ENCODE peak calls at places on chromosomes 4 and X, in five cellular contexts. B is ovary, Y is aorta, A is iPS DF 6.9, O is uterus. Z is an unnamed sample.

GRCh38 chr4:108029321-108029720 is 39.6 kb downstream of the HADH start:
- DNase-seq in B (no peak), Y (no peak), A (no peak), O (no peak), Z (no peak)

GRCh38 chr4:173242466-173243250 is 74.0 kb downstream of the GALNT7 start:
- DNase-seq in B (no peak), Y (no peak), A (no peak), O (no peak), Z (no peak)

GRCh38 chrX:150298841-150299551 is 64.1 kb upstream of the MAMLD1 start:
- DNase-seq in B (no peak), Y (no peak), A (no peak), O (no peak), Z (no peak)

GRCh38 chr4:65668201-65669007 is 1.9 kb downstream of the EPHA5 start:
- DNase-seq in B (peak; percentile 25), Y (peak; percentile 30), A (no peak), O (peak; percentile 24), Z (no peak)

GRCh38 chr4:109589119-109589518 is 29.1 kb downstream of the MCUB start:
- DNase-seq in B (no peak), Y (no peak), A (no peak), O (no peak), Z (no peak)

GRCh38 chr4:125736057-125736456 is 421.3 kb downstream of the FAT4 start:
- DNase-seq in B (no peak), Y (no peak), A (no peak), O (no peak), Z (no peak)

GRCh38 chr4:124318292-124318691 is 394.2 kb downstream of the ANKRD50 start:
- DNase-seq in B (no peak), Y (no peak), A (no peak), O (no peak), Z (no peak)

GRCh38 chrX:148662014-148662413 is 161.6 kb downstream of the AFF2 start:
- DNase-seq in B (no peak), Y (no peak), A (no peak), O (no peak), Z (no peak)

GRCh38 chr4:164731827-164732474 is 22.0 kb upstream of the SMIM31 start:
- DNase-seq in B (peak; percentile 17), Y (no peak), A (peak; percentile 31), O (peak; percentile 19), Z (peak; percentile 11)

GRCh38 chr4:39406763-39407583 is at the start of gene KLB:
- DNase-seq in B (no peak), Y (no peak), A (no peak), O (no peak), Z (no peak)

GRCh38 chrX:13101439-13102139 is 57.2 kb upstream of the FAM9C start:
- DNase-seq in B (peak; percentile 57), Y (peak; percentile 76), A (no peak), O (peak; percentile 64), Z (peak; percentile 42)

GRCh38 chr4:68373513-68373912 is 23.6 kb upstream of the YTHDC1 start:
- DNase-seq in B (peak; percentile 72), Y (peak; percentile 90), A (peak; percentile 73), O (peak; percentile 80), Z (peak; percentile 80)

GRCh38 chrX:106177106-106177981 is 9.2 kb downstream of the PWWP3B start:
- DNase-seq in B (peak; percentile 78), Y (peak; percentile 45), A (peak; percentile 13), O (peak; percentile 72), Z (peak; percentile 73)

GRCh38 chr4:147830987-147831386 is 99.1 kb downstream of the ARHGAP10 start:
- DNase-seq in B (no peak), Y (no peak), A (no peak), O (no peak), Z (no peak)

GRCh38 chr4:72112514-72113156 is 80.8 kb downstream of the NPFFR2 start:
- DNase-seq in B (no peak), Y (no peak), A (no peak), O (no peak), Z (no peak)

GRCh38 chrX:29466441-29466840 is 748.9 kb upstream of the MAGEB2 start:
- DNase-seq in B (no peak), Y (no peak), A (no peak), O (no peak), Z (no peak)

GRCh38 chrX:1946974-1947373 is 332.1 kb downstream of the ASMT start:
- DNase-seq in B (no peak), Y (no peak), A (no peak), O (no peak), Z (no peak)

GRCh38 chr4:41428941-41429669 is 108.9 kb upstream of the LIMCH1 start:
- DNase-seq in B (no peak), Y (no peak), A (no peak), O (no peak), Z (no peak)

GRCh38 chr4:1354983-1355275 is 7.9 kb downstream of the UVSSA start:
- DNase-seq in B (no peak), Y (no peak), A (no peak), O (no peak), Z (no peak)
- H3K36me3 ChIP-seq in B (no peaks in the 10 kb centered on the region), Y (no peaks in the 10 kb centered on the region), A (peaks cover 41% of the 10 kb centered on the region), O (no peaks in the 10 kb centered on the region), Z (no peaks in the 10 kb centered on the region)

GRCh38 chr4:90126805-90127204 is 389 bp upstream of the CCSER1 start:
- DNase-seq in B (no peak), Y (no peak), A (no peak), O (no peak), Z (no peak)
- H3K4me3 ChIP-seq in B (peak overlapping the region; percentile 48), Y (no peak overlapping the region), A (peak overlapping the region; percentile 69), O (peak overlapping the region; percentile 75), Z (peak overlapping the region; percentile 67)

DNA sequence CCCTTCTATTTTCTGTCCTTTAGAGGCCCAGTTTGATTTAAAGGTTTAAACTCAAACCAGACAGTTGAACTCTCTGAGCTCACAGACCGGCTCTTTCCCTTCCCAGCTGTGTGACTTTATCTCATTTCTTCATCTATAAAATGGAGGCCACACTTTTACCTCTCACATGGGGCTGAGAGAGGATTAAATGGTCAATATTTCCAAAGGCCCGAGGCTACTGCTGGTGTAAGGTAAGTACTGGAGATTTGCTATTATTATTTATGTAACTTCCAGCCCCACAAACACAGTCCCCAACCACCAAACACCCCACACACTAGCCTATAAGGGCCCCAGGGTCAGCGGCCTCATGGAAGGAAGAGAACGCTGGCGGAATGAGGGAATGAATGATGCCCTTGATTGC is 13.6 kb upstream of the CYTL1 start:
- DNase-seq in B (no peak), Y (no peak), A (no peak), O (no peak), Z (no peak)
- H3K27ac ChIP-seq in B (no peak overlapping the region), Y (peak overlapping the region; percentile 79), A (no peak overlapping the region), O (peak overlapping the region; percentile 22), Z (peak overlapping the region; percentile 26)

DNA sequence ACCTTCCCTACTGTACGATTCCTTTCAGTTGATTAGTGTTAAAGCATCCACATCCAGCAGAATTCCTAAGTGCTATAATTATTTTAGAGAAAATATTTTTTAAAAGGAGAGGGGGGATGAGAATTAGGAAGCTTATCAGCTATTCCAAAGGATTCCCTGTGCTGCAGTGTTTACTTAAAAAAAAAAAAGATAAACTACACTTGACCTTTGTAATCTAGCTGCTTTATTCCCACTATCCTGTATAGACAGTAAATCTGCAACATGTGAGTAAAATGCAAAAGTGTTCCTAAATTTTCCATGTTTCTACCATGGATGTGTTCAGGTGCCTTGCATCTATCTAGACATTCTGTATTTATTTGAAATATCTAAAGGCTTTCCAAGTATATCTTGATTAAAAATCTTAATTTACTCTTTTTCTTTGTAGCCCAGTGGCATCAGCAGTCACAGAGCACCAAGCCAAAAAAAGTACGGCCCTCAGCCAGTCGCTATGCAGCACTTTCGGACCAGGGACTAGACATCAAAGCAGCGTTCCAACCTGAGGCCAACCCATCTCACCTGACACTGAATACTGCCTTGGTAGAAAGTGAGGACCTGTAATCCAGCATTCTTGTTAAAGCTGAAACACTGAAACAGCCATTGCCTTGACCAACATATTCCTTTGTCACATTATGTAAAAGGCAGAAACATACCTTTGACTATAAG is 84.1 kb downstream of the CBR4 start:
- DNase-seq in B (no peak), Y (no peak), A (no peak), O (no peak), Z (no peak)
- H3K36me3 ChIP-seq in B (no peaks in the 10 kb centered on the region), Y (peaks cover 14% of the 10 kb centered on the region), A (peaks cover 3% of the 10 kb centered on the region), O (no peaks in the 10 kb centered on the region), Z (peaks cover 96% of the 10 kb centered on the region)

DNA sequence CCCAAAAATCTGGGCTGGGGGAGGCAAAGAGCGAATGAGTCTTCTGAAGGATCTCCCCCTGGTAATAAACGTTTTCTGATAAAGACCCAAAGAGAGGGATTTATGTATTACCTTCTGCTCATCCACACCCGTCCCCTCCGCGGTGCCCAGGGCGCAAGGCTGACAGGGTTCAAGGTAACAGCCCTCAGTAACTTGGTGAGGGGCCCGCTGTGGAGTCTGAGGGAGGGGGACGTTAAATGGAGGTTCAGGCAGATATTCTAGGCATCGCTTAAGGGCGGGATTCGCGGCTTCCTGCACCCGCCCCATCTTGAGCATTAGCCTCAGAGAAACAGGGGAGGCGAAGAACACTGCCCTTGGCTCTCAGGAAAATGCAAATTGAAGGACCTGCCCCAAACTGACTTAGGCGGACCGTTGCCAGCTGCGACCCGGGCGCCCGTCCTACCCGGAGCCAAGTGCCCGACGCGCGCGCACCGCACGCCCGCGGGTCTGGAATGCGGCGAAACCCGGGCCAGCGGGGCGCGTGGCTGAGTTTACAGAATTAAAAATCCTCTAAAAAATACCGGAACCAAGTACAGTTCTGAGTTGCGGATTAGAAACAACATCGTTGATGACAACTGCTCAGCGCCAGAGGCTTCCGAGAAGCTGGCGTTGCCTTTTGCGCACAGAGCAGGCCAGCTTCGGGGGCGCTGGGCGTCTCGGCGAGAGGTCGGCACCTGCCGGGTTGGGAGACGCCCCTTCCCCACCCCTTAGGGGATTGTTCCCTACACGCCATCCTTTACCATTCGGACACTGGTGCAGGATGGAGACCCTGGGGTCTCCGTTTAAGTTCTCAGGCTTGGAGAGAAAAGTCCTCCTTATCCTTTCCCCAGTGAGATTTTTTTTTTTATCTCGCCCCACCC is 2.8 kb downstream of the HELT start:
- DNase-seq in B (no peak), Y (no peak), A (no peak), O (no peak), Z (no peak)
- H3K4me3 ChIP-seq in B (no peak overlapping the region), Y (no peak overlapping the region), A (no peak overlapping the region), O (no peak overlapping the region), Z (no peak overlapping the region)

GRCh38 chr4:101331017-101331416 is 16.3 kb downstream of the PPP3CA start:
- DNase-seq in B (no peak), Y (no peak), A (no peak), O (no peak), Z (no peak)

GRCh38 chr4:101326586-101326985 is 20.7 kb downstream of the PPP3CA start:
- DNase-seq in B (no peak), Y (no peak), A (no peak), O (no peak), Z (no peak)

GRCh38 chr4:101332424-101332823 is 14.9 kb downstream of the PPP3CA start:
- DNase-seq in B (no peak), Y (no peak), A (no peak), O (no peak), Z (no peak)

GRCh38 chr4:101322743-101323142 is 24.6 kb downstream of the PPP3CA start:
- DNase-seq in B (no peak), Y (no peak), A (no peak), O (no peak), Z (no peak)

GRCh38 chr4:101328063-101328602 is 19.2 kb downstream of the PPP3CA start:
- DNase-seq in B (no peak), Y (no peak), A (no peak), O (no peak), Z (no peak)
- H3K27ac ChIP-seq in B (no peak overlapping the region), Y (no peak overlapping the region), A (no peak overlapping the region), O (no peak overlapping the region), Z (no peak overlapping the region)

GRCh38 chrX:153642313-153642654 is 4.7 kb upstream of the DUSP9 start:
- DNase-seq in B (no peak), Y (no peak), A (no peak), O (no peak), Z (no peak)
- H3K36me3 ChIP-seq in B (no peaks in the 10 kb centered on the region), Y (no peaks in the 10 kb centered on the region), A (no peaks in the 10 kb centered on the region), O (no peaks in the 10 kb centered on the region), Z (no peaks in the 10 kb centered on the region)